ENCODE peak calls at places on chromosomes 12 and 14, in five cellular contexts. One of them, this sample, is unnamed.
A peak's percentile ranks its signal among the peaks of the same experiment; 100 is the strongest.

GRCh38 chr12:13365782-13366366 is 169.3 kb downstream of the EMP1 start:
- DNase-seq in CD8-positive, alpha-beta memory T cell: no peak
- DNase-seq in naive thymus-derived CD4-positive, alpha-beta T cell: no peak
- DNase-seq in prostate gland: no peak
- DNase-seq in breast epithelium: no peak
- DNase-seq in this sample: no peak

GRCh38 chr14:34374998-34375740 is 86.9 kb downstream of the SPTSSA start:
- DNase-seq in CD8-positive, alpha-beta memory T cell: no peak
- DNase-seq in prostate gland: peak; percentile 43
- DNase-seq in breast epithelium: no peak
- DNase-seq in naive thymus-derived CD4-positive, alpha-beta T cell: no peak
- DNase-seq in this sample: no peak

GRCh38 chr12:52899338-52900035 is 5.4 kb downstream of the KRT8 start:
- DNase-seq in CD8-positive, alpha-beta memory T cell: no peak
- DNase-seq in breast epithelium: no peak
- DNase-seq in naive thymus-derived CD4-positive, alpha-beta T cell: no peak
- DNase-seq in prostate gland: no peak
- DNase-seq in this sample: no peak

GRCh38 chr12:26238341-26239126 is 43.2 kb downstream of the SSPN start:
- DNase-seq in CD8-positive, alpha-beta memory T cell: no peak
- DNase-seq in prostate gland: no peak
- DNase-seq in breast epithelium: peak; percentile 43
- DNase-seq in naive thymus-derived CD4-positive, alpha-beta T cell: no peak
- DNase-seq in this sample: peak; percentile 77

GRCh38 chr14:100076630-100077029 is 11.4 kb downstream of the EVL start:
- DNase-seq in CD8-positive, alpha-beta memory T cell: no peak
- DNase-seq in breast epithelium: no peak
- DNase-seq in prostate gland: no peak
- DNase-seq in naive thymus-derived CD4-positive, alpha-beta T cell: no peak
- DNase-seq in this sample: peak; percentile 77

GRCh38 chr14:54253195-54253947 is 143.4 kb upstream of the CDKN3 start:
- DNase-seq in breast epithelium: no peak
- DNase-seq in prostate gland: no peak
- DNase-seq in naive thymus-derived CD4-positive, alpha-beta T cell: no peak
- DNase-seq in CD8-positive, alpha-beta memory T cell: no peak
- DNase-seq in this sample: no peak

GRCh38 chr12:131933387-131933786 is 4.3 kb downstream of the PUS1 start:
- DNase-seq in prostate gland: no peak
- DNase-seq in CD8-positive, alpha-beta memory T cell: no peak
- DNase-seq in breast epithelium: no peak
- DNase-seq in naive thymus-derived CD4-positive, alpha-beta T cell: no peak
- DNase-seq in this sample: no peak

GRCh38 chr14:90606434-90606833 is 209.6 kb downstream of the CALM1 start:
- DNase-seq in breast epithelium: no peak
- DNase-seq in prostate gland: no peak
- DNase-seq in naive thymus-derived CD4-positive, alpha-beta T cell: no peak
- DNase-seq in CD8-positive, alpha-beta memory T cell: no peak
- DNase-seq in this sample: no peak

GRCh38 chr12:103457471-103457870 is 38.3 kb downstream of the C12orf42 start:
- DNase-seq in naive thymus-derived CD4-positive, alpha-beta T cell: no peak
- DNase-seq in prostate gland: no peak
- DNase-seq in breast epithelium: no peak
- DNase-seq in CD8-positive, alpha-beta memory T cell: no peak
- DNase-seq in this sample: no peak

GRCh38 chr14:75748340-75748739 is 87.3 kb downstream of the TTLL5 start:
- DNase-seq in prostate gland: no peak
- DNase-seq in CD8-positive, alpha-beta memory T cell: no peak
- DNase-seq in breast epithelium: no peak
- DNase-seq in naive thymus-derived CD4-positive, alpha-beta T cell: no peak
- DNase-seq in this sample: no peak

GRCh38 chr14:29339491-29339890 is 572.9 kb downstream of the FOXG1 start:
- DNase-seq in naive thymus-derived CD4-positive, alpha-beta T cell: no peak
- DNase-seq in CD8-positive, alpha-beta memory T cell: no peak
- DNase-seq in breast epithelium: no peak
- DNase-seq in prostate gland: no peak
- DNase-seq in this sample: no peak

GRCh38 chr12:52380271-52380694 is 5.2 kb downstream of the KRT84 start:
- DNase-seq in CD8-positive, alpha-beta memory T cell: no peak
- DNase-seq in prostate gland: peak; percentile 32
- DNase-seq in naive thymus-derived CD4-positive, alpha-beta T cell: no peak
- DNase-seq in breast epithelium: peak; percentile 57
- DNase-seq in this sample: no peak

GRCh38 chr12:53122961-53123468 is 19.7 kb downstream of the SOAT2 start:
- DNase-seq in naive thymus-derived CD4-positive, alpha-beta T cell: no peak
- DNase-seq in CD8-positive, alpha-beta memory T cell: no peak
- DNase-seq in breast epithelium: no peak
- DNase-seq in prostate gland: no peak
- DNase-seq in this sample: no peak

GRCh38 chr12:22672951-22673350 is 48.0 kb downstream of the ETNK1 start:
- DNase-seq in CD8-positive, alpha-beta memory T cell: no peak
- DNase-seq in breast epithelium: no peak
- DNase-seq in naive thymus-derived CD4-positive, alpha-beta T cell: no peak
- DNase-seq in prostate gland: no peak
- DNase-seq in this sample: no peak

GRCh38 chr12:8992086-8992409 is 2.7 kb downstream of the KLRG1 start:
- DNase-seq in naive thymus-derived CD4-positive, alpha-beta T cell: peak; percentile 17
- DNase-seq in prostate gland: no peak
- DNase-seq in breast epithelium: no peak
- DNase-seq in CD8-positive, alpha-beta memory T cell: no peak
- DNase-seq in this sample: no peak

GRCh38 chr12:113886721-113887120 is 79.4 kb downstream of the RBM19 start:
- DNase-seq in breast epithelium: no peak
- DNase-seq in prostate gland: no peak
- DNase-seq in naive thymus-derived CD4-positive, alpha-beta T cell: no peak
- DNase-seq in CD8-positive, alpha-beta memory T cell: no peak
- DNase-seq in this sample: no peak
- H3K27ac ChIP-seq in breast epithelium: no peak overlapping the region
- H3K27ac ChIP-seq in prostate gland: no peak overlapping the region
- H3K27ac ChIP-seq in naive thymus-derived CD4-positive, alpha-beta T cell: no peak overlapping the region
- H3K27ac ChIP-seq in CD8-positive, alpha-beta memory T cell: no peak overlapping the region
- H3K27ac ChIP-seq in this sample: no peak overlapping the region

GRCh38 chr14:32006267-32007110 is 70.6 kb upstream of the ARHGAP5 start:
- DNase-seq in naive thymus-derived CD4-positive, alpha-beta T cell: no peak
- DNase-seq in CD8-positive, alpha-beta memory T cell: no peak
- DNase-seq in prostate gland: no peak
- DNase-seq in breast epithelium: no peak
- DNase-seq in this sample: no peak

GRCh38 chr14:32009221-32009620 is 67.9 kb upstream of the ARHGAP5 start:
- DNase-seq in naive thymus-derived CD4-positive, alpha-beta T cell: no peak
- DNase-seq in CD8-positive, alpha-beta memory T cell: no peak
- DNase-seq in prostate gland: no peak
- DNase-seq in breast epithelium: no peak
- DNase-seq in this sample: no peak

GRCh38 chr14:32009636-32010560 is 67.2 kb upstream of the ARHGAP5 start:
- DNase-seq in naive thymus-derived CD4-positive, alpha-beta T cell: no peak
- DNase-seq in CD8-positive, alpha-beta memory T cell: no peak
- DNase-seq in prostate gland: no peak
- DNase-seq in breast epithelium: no peak
- DNase-seq in this sample: no peak

GRCh38 chr14:32008602-32009193 is 68.4 kb upstream of the ARHGAP5 start:
- DNase-seq in naive thymus-derived CD4-positive, alpha-beta T cell: no peak
- DNase-seq in CD8-positive, alpha-beta memory T cell: no peak
- DNase-seq in breast epithelium: no peak
- DNase-seq in prostate gland: no peak
- DNase-seq in this sample: no peak

DNA sequence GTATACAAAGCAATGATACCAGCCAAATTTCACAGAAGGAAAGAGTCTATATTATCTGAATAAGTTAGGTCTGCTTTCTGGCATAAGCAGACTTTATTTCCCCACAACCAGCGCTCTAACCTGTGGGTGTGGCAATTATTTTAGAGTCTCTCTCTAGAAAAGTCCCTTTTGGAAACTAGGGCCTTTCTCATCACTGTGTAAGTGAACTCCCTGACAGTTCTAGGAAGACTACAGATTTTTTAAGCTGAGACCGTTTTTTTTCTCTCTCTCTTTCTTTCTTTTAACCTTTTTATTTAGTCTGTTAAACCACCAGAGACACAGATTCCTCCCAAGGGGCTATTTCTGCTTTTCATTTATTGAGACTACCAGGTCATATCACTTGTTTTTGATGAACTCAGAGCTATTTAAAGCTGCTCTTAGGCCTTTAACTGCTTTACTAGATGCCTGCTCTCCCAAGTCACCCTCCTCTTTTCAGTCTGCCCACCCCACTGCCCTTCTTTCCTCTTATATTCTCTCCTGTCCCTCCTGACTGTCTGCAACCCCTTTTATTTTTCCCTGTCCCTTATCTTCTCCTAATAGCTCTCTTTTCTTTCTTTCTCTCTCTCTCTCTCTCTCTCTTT is 69.2 kb upstream of the ARHGAP5 start:
- DNase-seq in prostate gland: no peak
- DNase-seq in naive thymus-derived CD4-positive, alpha-beta T cell: no peak
- DNase-seq in CD8-positive, alpha-beta memory T cell: no peak
- DNase-seq in breast epithelium: no peak
- DNase-seq in this sample: no peak
- H3K27ac ChIP-seq in prostate gland: no peak overlapping the region
- H3K27ac ChIP-seq in naive thymus-derived CD4-positive, alpha-beta T cell: no peak overlapping the region
- H3K27ac ChIP-seq in CD8-positive, alpha-beta memory T cell: no peak overlapping the region
- H3K27ac ChIP-seq in breast epithelium: no peak overlapping the region
- H3K27ac ChIP-seq in this sample: no peak overlapping the region

GRCh38 chr12:66189476-66189823 is 436 bp downstream of the IRAK3 start:
- DNase-seq in CD8-positive, alpha-beta memory T cell: no peak
- DNase-seq in breast epithelium: no peak
- DNase-seq in prostate gland: no peak
- DNase-seq in naive thymus-derived CD4-positive, alpha-beta T cell: no peak
- DNase-seq in this sample: no peak

GRCh38 chr12:66187016-66187415 is 2.0 kb upstream of the IRAK3 start:
- DNase-seq in CD8-positive, alpha-beta memory T cell: no peak
- DNase-seq in naive thymus-derived CD4-positive, alpha-beta T cell: no peak
- DNase-seq in breast epithelium: no peak
- DNase-seq in prostate gland: no peak
- DNase-seq in this sample: no peak

GRCh38 chr12:66190519-66191406 is 1.7 kb downstream of the IRAK3 start:
- DNase-seq in breast epithelium: no peak
- DNase-seq in naive thymus-derived CD4-positive, alpha-beta T cell: no peak
- DNase-seq in CD8-positive, alpha-beta memory T cell: no peak
- DNase-seq in prostate gland: no peak
- DNase-seq in this sample: no peak

GRCh38 chr12:66188584-66189475 is at the start of gene IRAK3:
- DNase-seq in prostate gland: peak; percentile 55
- DNase-seq in breast epithelium: peak; percentile 47
- DNase-seq in CD8-positive, alpha-beta memory T cell: peak; percentile 51
- DNase-seq in naive thymus-derived CD4-positive, alpha-beta T cell: peak; percentile 25
- DNase-seq in this sample: peak; percentile 96

DNA sequence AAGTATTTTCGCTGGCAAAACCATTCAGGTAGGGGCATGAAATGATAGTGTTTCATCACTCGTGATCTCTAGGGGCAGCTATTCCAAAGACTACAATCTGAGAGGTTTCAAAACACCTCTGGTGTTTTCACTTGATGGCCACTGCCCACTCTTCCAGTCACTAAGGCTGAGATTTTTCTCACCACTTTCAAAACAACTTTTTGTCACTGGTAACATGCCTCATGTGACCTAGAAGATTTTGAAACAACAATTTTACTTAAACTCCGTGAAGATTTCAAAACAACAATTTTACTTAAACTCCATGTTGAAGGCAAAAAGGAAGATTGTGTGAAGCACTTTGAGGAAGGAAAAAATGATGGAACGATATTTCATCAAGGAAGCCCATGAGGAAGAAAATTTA is 1.2 kb upstream of the IRAK3 start:
- DNase-seq in CD8-positive, alpha-beta memory T cell: no peak
- DNase-seq in prostate gland: no peak
- DNase-seq in naive thymus-derived CD4-positive, alpha-beta T cell: no peak
- DNase-seq in breast epithelium: no peak
- DNase-seq in this sample: no peak
- H3K27ac ChIP-seq in CD8-positive, alpha-beta memory T cell: no peak overlapping the region
- H3K27ac ChIP-seq in prostate gland: no peak overlapping the region
- H3K27ac ChIP-seq in naive thymus-derived CD4-positive, alpha-beta T cell: no peak overlapping the region
- H3K27ac ChIP-seq in breast epithelium: no peak overlapping the region
- H3K27ac ChIP-seq in this sample: no peak overlapping the region

GRCh38 chr12:6178981-6179761 is 21.0 kb upstream of the CD9 start:
- DNase-seq in prostate gland: no peak
- DNase-seq in naive thymus-derived CD4-positive, alpha-beta T cell: no peak
- DNase-seq in CD8-positive, alpha-beta memory T cell: no peak
- DNase-seq in breast epithelium: no peak
- DNase-seq in this sample: no peak

GRCh38 chr12:6182279-6182898 is 17.8 kb upstream of the CD9 start:
- DNase-seq in CD8-positive, alpha-beta memory T cell: no peak
- DNase-seq in prostate gland: peak; percentile 56
- DNase-seq in naive thymus-derived CD4-positive, alpha-beta T cell: no peak
- DNase-seq in breast epithelium: peak; percentile 36
- DNase-seq in this sample: no peak

GRCh38 chr12:6181166-6181565 is 19.0 kb upstream of the CD9 start:
- DNase-seq in prostate gland: no peak
- DNase-seq in naive thymus-derived CD4-positive, alpha-beta T cell: no peak
- DNase-seq in breast epithelium: no peak
- DNase-seq in CD8-positive, alpha-beta memory T cell: no peak
- DNase-seq in this sample: no peak

GRCh38 chr12:6181583-6182278 is 18.5 kb upstream of the CD9 start:
- DNase-seq in CD8-positive, alpha-beta memory T cell: no peak
- DNase-seq in prostate gland: no peak
- DNase-seq in naive thymus-derived CD4-positive, alpha-beta T cell: no peak
- DNase-seq in breast epithelium: no peak
- DNase-seq in this sample: no peak

DNA sequence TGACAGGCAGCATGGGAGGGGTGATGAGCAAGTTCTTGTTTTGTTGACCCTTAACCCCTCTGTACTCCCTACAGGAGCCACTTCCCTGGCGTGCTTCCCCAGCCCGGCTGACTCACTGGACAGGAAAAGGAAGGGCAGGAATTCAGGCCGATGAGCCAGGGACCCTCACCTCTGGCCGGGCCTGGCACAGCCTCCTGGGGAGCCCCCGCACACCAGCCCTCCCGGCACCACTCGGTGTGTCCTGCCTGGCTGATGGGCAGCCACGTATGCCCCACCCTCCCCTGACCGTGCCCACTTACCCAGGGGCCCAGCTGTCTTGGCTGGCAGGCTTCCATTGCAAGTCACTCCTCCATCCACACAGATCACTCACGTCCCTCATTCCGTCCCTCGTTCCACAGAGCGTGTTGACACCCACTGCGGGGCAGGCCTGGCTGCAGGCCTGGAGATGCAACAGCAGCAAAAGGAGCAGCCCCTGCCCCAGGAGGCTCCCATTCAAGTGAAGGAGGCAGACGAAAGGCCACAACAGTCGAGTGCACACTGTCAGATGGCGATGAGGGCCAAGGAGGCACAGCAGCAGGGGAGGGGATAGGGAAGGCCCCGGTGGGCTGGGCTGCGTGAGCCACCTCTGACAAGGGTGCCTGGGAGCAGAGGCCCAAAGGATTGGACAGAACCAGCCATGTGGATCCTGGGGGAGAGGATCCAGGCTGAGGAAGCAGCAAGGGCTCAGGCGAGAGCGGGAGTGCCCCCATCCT is 19.7 kb upstream of the CD9 start:
- DNase-seq in CD8-positive, alpha-beta memory T cell: no peak
- DNase-seq in naive thymus-derived CD4-positive, alpha-beta T cell: no peak
- DNase-seq in prostate gland: no peak
- DNase-seq in breast epithelium: no peak
- DNase-seq in this sample: no peak
- H3K27ac ChIP-seq in CD8-positive, alpha-beta memory T cell: no peak overlapping the region
- H3K27ac ChIP-seq in naive thymus-derived CD4-positive, alpha-beta T cell: no peak overlapping the region
- H3K27ac ChIP-seq in prostate gland: no peak overlapping the region
- H3K27ac ChIP-seq in breast epithelium: no peak overlapping the region
- H3K27ac ChIP-seq in this sample: peak overlapping the region; percentile 40

DNA sequence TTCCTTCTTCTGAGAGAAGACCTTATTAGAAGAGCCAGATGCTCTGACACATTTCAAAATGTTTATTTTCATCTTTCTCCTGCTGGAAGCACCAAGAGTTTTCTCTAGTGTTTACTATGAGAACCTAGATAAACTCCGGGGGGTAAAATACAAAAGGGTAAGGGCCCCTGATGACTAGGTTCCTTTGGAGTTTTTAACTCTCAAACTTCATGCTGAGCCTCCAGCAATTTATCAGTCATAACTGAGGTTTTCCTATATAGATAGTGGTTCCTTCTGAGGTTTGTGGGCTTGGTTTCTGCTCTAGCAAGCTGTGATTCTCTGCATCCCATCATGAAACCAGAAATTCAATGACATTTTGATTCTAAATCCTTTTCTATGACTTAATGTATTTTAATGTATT is 210.9 kb downstream of the LRFN5 start:
- DNase-seq in naive thymus-derived CD4-positive, alpha-beta T cell: no peak
- DNase-seq in prostate gland: no peak
- DNase-seq in breast epithelium: no peak
- DNase-seq in CD8-positive, alpha-beta memory T cell: no peak
- DNase-seq in this sample: no peak
- H3K27ac ChIP-seq in naive thymus-derived CD4-positive, alpha-beta T cell: no peak overlapping the region
- H3K27ac ChIP-seq in prostate gland: no peak overlapping the region
- H3K27ac ChIP-seq in breast epithelium: no peak overlapping the region
- H3K27ac ChIP-seq in CD8-positive, alpha-beta memory T cell: no peak overlapping the region
- H3K27ac ChIP-seq in this sample: no peak overlapping the region

This sample was measured in suprapubic skin.